ENCODE peak calls at places on chromosomes 3 and 15, in seven cellular contexts. One of them, this sample, is unnamed. For H3K4me1 and H3K27me3, the result is how much of the 10 kb centered on the place peaks cover.

GRCh38 chr15:65062061-65062460 is 5.7 kb downstream of the RASL12 start:
- DNase-seq in transverse colon: no peak
- DNase-seq in HCT116: no peak
- DNase-seq in A673: no peak
- DNase-seq in neuronal stem cell: no peak
- DNase-seq in endothelial cell of umbilical vein: no peak
- DNase-seq in heart left ventricle: no peak
- DNase-seq in this sample: no peak

GRCh38 chr3:39144095-39144747 is 9.2 kb downstream of the CSRNP1 start:
- DNase-seq in transverse colon: no peak
- DNase-seq in HCT116: no peak
- DNase-seq in A673: no peak
- DNase-seq in neuronal stem cell: no peak
- DNase-seq in endothelial cell of umbilical vein: no peak
- DNase-seq in heart left ventricle: no peak
- DNase-seq in this sample: peak

GRCh38 chr3:187725653-187726370 is 19.5 kb downstream of the BCL6 start:
- DNase-seq in transverse colon: no peak
- DNase-seq in HCT116: no peak
- DNase-seq in A673: no peak
- DNase-seq in neuronal stem cell: no peak
- DNase-seq in endothelial cell of umbilical vein: no peak
- DNase-seq in heart left ventricle: no peak
- DNase-seq in this sample: no peak

GRCh38 chr3:160707187-160707789 is 30.3 kb downstream of the ARL14 start:
- DNase-seq in transverse colon: peak
- DNase-seq in HCT116: peak
- DNase-seq in A673: peak
- DNase-seq in neuronal stem cell: peak
- DNase-seq in endothelial cell of umbilical vein: peak
- DNase-seq in heart left ventricle: no peak
- DNase-seq in this sample: peak

GRCh38 chr3:126399348-126399730 is 4.6 kb downstream of the CFAP100 start:
- DNase-seq in transverse colon: no peak
- DNase-seq in HCT116: no peak
- DNase-seq in A673: no peak
- DNase-seq in neuronal stem cell: no peak
- DNase-seq in endothelial cell of umbilical vein: no peak
- DNase-seq in heart left ventricle: no peak
- DNase-seq in this sample: no peak

GRCh38 chr3:107910713-107911259 is 180.0 kb downstream of the CD47 start:
- DNase-seq in transverse colon: no peak
- DNase-seq in HCT116: no peak
- DNase-seq in A673: no peak
- DNase-seq in neuronal stem cell: no peak
- DNase-seq in endothelial cell of umbilical vein: no peak
- DNase-seq in heart left ventricle: no peak
- DNase-seq in this sample: no peak

GRCh38 chr3:185216587-185216918 is 37.3 kb downstream of the EHHADH start:
- DNase-seq in transverse colon: no peak
- DNase-seq in HCT116: no peak
- DNase-seq in A673: no peak
- DNase-seq in neuronal stem cell: no peak
- DNase-seq in endothelial cell of umbilical vein: peak
- DNase-seq in heart left ventricle: peak
- DNase-seq in this sample: no peak

GRCh38 chr3:62611541-62612240 is 238.3 kb upstream of the FEZF2 start:
- DNase-seq in transverse colon: no peak
- DNase-seq in HCT116: no peak
- DNase-seq in A673: no peak
- DNase-seq in neuronal stem cell: no peak
- DNase-seq in endothelial cell of umbilical vein: no peak
- DNase-seq in heart left ventricle: no peak
- DNase-seq in this sample: no peak

GRCh38 chr3:6216135-6216792 is 644.7 kb upstream of the GRM7 start:
- DNase-seq in transverse colon: no peak
- DNase-seq in HCT116: no peak
- DNase-seq in A673: no peak
- DNase-seq in neuronal stem cell: no peak
- DNase-seq in endothelial cell of umbilical vein: no peak
- DNase-seq in heart left ventricle: no peak
- DNase-seq in this sample: no peak

GRCh38 chr3:99842826-99843589 is 25.3 kb downstream of the CMSS1 start:
- DNase-seq in transverse colon: no peak
- DNase-seq in HCT116: peak
- DNase-seq in A673: peak
- DNase-seq in neuronal stem cell: no peak
- DNase-seq in endothelial cell of umbilical vein: peak
- DNase-seq in heart left ventricle: no peak
- DNase-seq in this sample: no peak

GRCh38 chr3:183116051-183116614 is 16.8 kb upstream of the MCCC1 start:
- DNase-seq in transverse colon: peak
- DNase-seq in HCT116: no peak
- DNase-seq in A673: peak
- DNase-seq in neuronal stem cell: peak
- DNase-seq in endothelial cell of umbilical vein: peak
- DNase-seq in heart left ventricle: no peak
- DNase-seq in this sample: peak

GRCh38 chr3:142726017-142726416 is 2.2 kb downstream of the TRPC1 start:
- DNase-seq in transverse colon: no peak
- DNase-seq in HCT116: no peak
- DNase-seq in A673: no peak
- DNase-seq in neuronal stem cell: no peak
- DNase-seq in endothelial cell of umbilical vein: no peak
- DNase-seq in heart left ventricle: no peak
- DNase-seq in this sample: no peak

GRCh38 chr3:142724682-142725351 is 983 bp downstream of the TRPC1 start:
- DNase-seq in transverse colon: peak
- DNase-seq in HCT116: peak
- DNase-seq in A673: peak
- DNase-seq in neuronal stem cell: no peak
- DNase-seq in endothelial cell of umbilical vein: peak
- DNase-seq in heart left ventricle: peak
- DNase-seq in this sample: peak

GRCh38 chr3:142725352-142725739 is 1.5 kb downstream of the TRPC1 start:
- DNase-seq in transverse colon: no peak
- DNase-seq in HCT116: no peak
- DNase-seq in A673: no peak
- DNase-seq in neuronal stem cell: no peak
- DNase-seq in endothelial cell of umbilical vein: no peak
- DNase-seq in heart left ventricle: no peak
- DNase-seq in this sample: no peak

GRCh38 chr3:142723665-142723967 is 218 bp upstream of the TRPC1 start:
- DNase-seq in transverse colon: peak
- DNase-seq in HCT116: no peak
- DNase-seq in A673: no peak
- DNase-seq in neuronal stem cell: no peak
- DNase-seq in endothelial cell of umbilical vein: no peak
- DNase-seq in heart left ventricle: no peak
- DNase-seq in this sample: no peak

DNA sequence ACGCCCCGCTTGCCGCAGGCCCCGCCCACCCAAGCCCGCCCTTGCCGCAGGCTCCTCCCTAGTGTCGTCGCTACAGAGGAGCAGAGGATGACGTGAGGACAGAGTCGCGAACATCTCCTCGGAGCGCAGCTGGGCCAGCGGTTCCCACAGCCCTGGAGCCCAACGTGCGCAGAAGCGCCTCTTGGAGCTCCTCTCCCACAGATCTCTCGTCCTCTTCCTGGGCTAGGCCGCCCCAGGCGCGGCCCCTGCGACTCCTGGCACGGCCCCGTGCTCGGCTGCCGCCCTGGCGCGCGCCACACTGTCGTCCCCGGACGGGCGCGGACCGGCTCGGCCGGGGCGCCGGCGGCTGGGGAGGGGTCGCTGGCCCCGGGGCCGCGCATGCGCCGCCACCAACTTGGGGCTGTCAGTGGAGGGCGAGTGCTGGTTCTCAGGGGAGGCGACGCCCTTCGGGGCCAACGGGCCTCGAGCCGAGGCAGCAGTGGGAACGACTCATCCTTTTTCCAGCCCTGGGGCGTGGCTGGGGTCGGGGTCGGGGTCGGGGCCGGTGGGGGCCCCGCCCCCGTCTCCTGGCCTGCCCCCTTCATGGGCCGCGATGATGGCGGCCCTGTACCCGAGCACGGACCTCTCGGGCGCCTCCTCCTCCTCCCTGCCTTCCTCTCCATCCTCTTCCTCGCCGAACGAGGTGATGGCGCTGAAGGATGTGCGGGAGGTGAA is at the start of gene TRPC1:
- DNase-seq in transverse colon: peak
- DNase-seq in HCT116: peak
- DNase-seq in A673: peak
- DNase-seq in neuronal stem cell: peak
- DNase-seq in endothelial cell of umbilical vein: peak
- DNase-seq in heart left ventricle: peak
- DNase-seq in this sample: peak
- H3K4me1 ChIP-seq in transverse colon: under half
- H3K4me1 ChIP-seq in HCT116: under half
- H3K4me1 ChIP-seq in A673: under half
- H3K4me1 ChIP-seq in neuronal stem cell: under half
- H3K4me1 ChIP-seq in endothelial cell of umbilical vein: under half
- H3K4me1 ChIP-seq in heart left ventricle: under half
- H3K4me1 ChIP-seq in this sample: under half

GRCh38 chr3:152737021-152737908 is 97.7 kb upstream of the P2RY1 start:
- DNase-seq in transverse colon: no peak
- DNase-seq in HCT116: peak
- DNase-seq in A673: no peak
- DNase-seq in neuronal stem cell: no peak
- DNase-seq in endothelial cell of umbilical vein: no peak
- DNase-seq in heart left ventricle: peak
- DNase-seq in this sample: no peak

GRCh38 chr3:152738656-152739055 is 96.3 kb upstream of the P2RY1 start:
- DNase-seq in transverse colon: no peak
- DNase-seq in HCT116: no peak
- DNase-seq in A673: no peak
- DNase-seq in neuronal stem cell: no peak
- DNase-seq in endothelial cell of umbilical vein: peak
- DNase-seq in heart left ventricle: no peak
- DNase-seq in this sample: no peak

GRCh38 chr3:152745677-152746076 is 89.3 kb upstream of the P2RY1 start:
- DNase-seq in transverse colon: no peak
- DNase-seq in HCT116: no peak
- DNase-seq in A673: no peak
- DNase-seq in neuronal stem cell: no peak
- DNase-seq in endothelial cell of umbilical vein: no peak
- DNase-seq in heart left ventricle: no peak
- DNase-seq in this sample: no peak

GRCh38 chr3:152742368-152743347 is 92.3 kb upstream of the P2RY1 start:
- DNase-seq in transverse colon: no peak
- DNase-seq in HCT116: no peak
- DNase-seq in A673: no peak
- DNase-seq in neuronal stem cell: no peak
- DNase-seq in endothelial cell of umbilical vein: no peak
- DNase-seq in heart left ventricle: no peak
- DNase-seq in this sample: no peak
- H3K27me3 ChIP-seq in transverse colon: under half
- H3K27me3 ChIP-seq in HCT116: under half
- H3K27me3 ChIP-seq in A673: under half
- H3K27me3 ChIP-seq in neuronal stem cell: under half
- H3K27me3 ChIP-seq in endothelial cell of umbilical vein: under half
- H3K27me3 ChIP-seq in heart left ventricle: under half
- H3K27me3 ChIP-seq in this sample: under half

DNA sequence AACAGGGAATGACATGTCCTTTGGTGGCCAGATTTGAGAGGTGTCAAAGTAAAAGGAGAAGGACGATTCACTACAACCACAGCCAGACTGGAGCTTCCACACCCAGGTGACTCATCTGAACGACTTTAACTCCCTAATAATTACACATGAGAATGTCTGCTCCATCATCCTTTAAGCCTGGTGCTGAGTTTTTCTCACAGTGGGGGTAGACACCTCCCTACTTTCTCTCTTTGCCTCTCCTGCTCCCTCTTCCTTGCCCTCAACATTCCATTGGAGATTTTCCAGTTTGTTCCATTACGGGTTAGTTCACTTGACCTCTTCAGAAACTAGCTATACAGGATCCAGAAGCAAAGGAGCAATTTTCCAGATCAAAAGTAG is 154.3 kb upstream of the BHLHE40 start:
- DNase-seq in transverse colon: no peak
- DNase-seq in HCT116: peak
- DNase-seq in A673: no peak
- DNase-seq in neuronal stem cell: no peak
- DNase-seq in endothelial cell of umbilical vein: no peak
- DNase-seq in heart left ventricle: no peak
- DNase-seq in this sample: no peak
- H3K4me1 ChIP-seq in transverse colon: under half
- H3K4me1 ChIP-seq in HCT116: under half
- H3K4me1 ChIP-seq in A673: under half
- H3K4me1 ChIP-seq in neuronal stem cell: under half
- H3K4me1 ChIP-seq in endothelial cell of umbilical vein: under half
- H3K4me1 ChIP-seq in heart left ventricle: under half
- H3K4me1 ChIP-seq in this sample: under half

GRCh38 chr3:138943724-138944131 is 3.2 kb downstream of the FOXL2 start:
- DNase-seq in transverse colon: no peak
- DNase-seq in HCT116: no peak
- DNase-seq in A673: no peak
- DNase-seq in neuronal stem cell: no peak
- DNase-seq in endothelial cell of umbilical vein: peak
- DNase-seq in heart left ventricle: no peak
- DNase-seq in this sample: no peak

GRCh38 chr3:138942271-138942670 is 4.7 kb downstream of the FOXL2 start:
- DNase-seq in transverse colon: no peak
- DNase-seq in HCT116: no peak
- DNase-seq in A673: no peak
- DNase-seq in neuronal stem cell: no peak
- DNase-seq in endothelial cell of umbilical vein: no peak
- DNase-seq in heart left ventricle: no peak
- DNase-seq in this sample: no peak

GRCh38 chr3:138941259-138941885 is 5.6 kb downstream of the FOXL2 start:
- DNase-seq in transverse colon: peak
- DNase-seq in HCT116: peak
- DNase-seq in A673: peak
- DNase-seq in neuronal stem cell: peak
- DNase-seq in endothelial cell of umbilical vein: no peak
- DNase-seq in heart left ventricle: no peak
- DNase-seq in this sample: peak

GRCh38 chr3:138944136-138944658 is 2.7 kb downstream of the FOXL2 start:
- DNase-seq in transverse colon: no peak
- DNase-seq in HCT116: no peak
- DNase-seq in A673: no peak
- DNase-seq in neuronal stem cell: no peak
- DNase-seq in endothelial cell of umbilical vein: no peak
- DNase-seq in heart left ventricle: no peak
- DNase-seq in this sample: no peak

DNA sequence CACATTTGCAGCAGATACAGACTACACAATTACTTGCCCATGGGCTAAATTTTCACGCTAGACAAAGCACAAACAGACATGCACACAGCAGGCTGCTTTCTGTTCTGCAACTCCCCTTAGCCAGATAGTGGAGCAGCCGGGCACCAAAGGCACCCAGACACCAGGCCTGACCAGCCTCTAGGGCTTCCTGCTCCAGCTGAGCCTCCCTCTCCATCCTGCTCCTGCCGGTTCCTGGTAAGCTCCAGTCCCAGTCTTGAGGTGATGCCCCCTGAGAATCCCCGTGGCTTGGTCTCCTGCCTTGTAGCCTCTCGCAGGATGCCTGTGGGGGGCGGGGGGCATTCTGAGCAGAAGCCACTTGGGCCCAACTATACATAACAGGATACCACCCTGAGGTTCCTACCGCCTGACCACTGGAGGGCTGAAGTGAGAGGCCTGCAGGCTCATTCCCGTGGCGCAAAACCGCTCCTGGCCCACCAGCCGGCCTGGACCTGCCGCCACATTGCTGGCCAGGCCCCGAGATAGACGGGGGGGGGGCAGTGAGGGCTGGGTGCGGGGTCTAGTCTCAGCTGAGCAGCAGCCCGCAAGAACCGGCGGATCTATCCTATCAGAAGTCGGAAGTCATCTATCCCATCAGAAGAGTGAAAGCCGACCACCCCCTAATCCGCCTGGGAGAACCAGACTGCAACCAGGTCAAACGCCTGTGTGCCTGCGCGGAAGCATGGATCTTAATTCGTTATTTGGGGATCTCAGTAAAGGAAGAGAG is 3.9 kb downstream of the FOXL2 start:
- DNase-seq in transverse colon: no peak
- DNase-seq in HCT116: no peak
- DNase-seq in A673: no peak
- DNase-seq in neuronal stem cell: no peak
- DNase-seq in endothelial cell of umbilical vein: no peak
- DNase-seq in heart left ventricle: no peak
- DNase-seq in this sample: peak
- H3K27me3 ChIP-seq in transverse colon: half or more
- H3K27me3 ChIP-seq in HCT116: under half
- H3K27me3 ChIP-seq in A673: half or more
- H3K27me3 ChIP-seq in neuronal stem cell: half or more
- H3K27me3 ChIP-seq in endothelial cell of umbilical vein: half or more
- H3K27me3 ChIP-seq in heart left ventricle: half or more
- H3K27me3 ChIP-seq in this sample: half or more